ENCODE peak calls at places on chromosomes 1 and 21, in seven cellular contexts. Q is A549, C is left ventricle myocardium inferior, Y is SJCRH30, D is GM23248, H is neuronal stem cell, I is fibroblast of lung. R is an unnamed sample.

GRCh38 chr1:200306954-200307754 is 102.7 kb downstream of the ZNF281 start:
- DNase-seq in H (no peak), C (no peak), D (peak), Y (peak), I (no peak), Q (peak), R (no peak)

GRCh38 chr1:107575226-107575625 is 389.8 kb downstream of the VAV3 start:
- DNase-seq in I (no peak), Y (no peak), C (no peak), H (no peak), D (no peak), Q (no peak), R (no peak)

GRCh38 chr1:112536561-112536960 is 27.8 kb downstream of the WNT2B start:
- DNase-seq in I (peak), C (no peak), D (peak), Y (no peak), Q (no peak), H (no peak), R (no peak)

GRCh38 chr1:8813016-8813763 is 4.2 kb downstream of the RERE start:
- DNase-seq in Y (no peak), C (no peak), I (peak), D (peak), H (no peak), Q (no peak), R (no peak)

GRCh38 chr1:25110480-25110879 is 121.8 kb downstream of the SYF2 start:
- DNase-seq in C (no peak), I (no peak), D (no peak), H (no peak), Q (no peak), Y (no peak), R (no peak)

GRCh38 chr21:28779914-28780313 is 212.8 kb downstream of the LTN1 start:
- DNase-seq in C (no peak), Q (no peak), D (no peak), I (no peak), H (no peak), Y (no peak), R (no peak)

GRCh38 chr1:17010601-17011438 is 908 bp downstream of the ATP13A2 start:
- DNase-seq in Y (peak), C (peak), Q (no peak), D (peak), I (peak), H (no peak), R (no peak)

GRCh38 chr1:233480198-233480597 is 133.7 kb upstream of the KCNK1 start:
- DNase-seq in Y (no peak), C (peak), H (no peak), Q (no peak), D (no peak), I (no peak), R (no peak)

DNA sequence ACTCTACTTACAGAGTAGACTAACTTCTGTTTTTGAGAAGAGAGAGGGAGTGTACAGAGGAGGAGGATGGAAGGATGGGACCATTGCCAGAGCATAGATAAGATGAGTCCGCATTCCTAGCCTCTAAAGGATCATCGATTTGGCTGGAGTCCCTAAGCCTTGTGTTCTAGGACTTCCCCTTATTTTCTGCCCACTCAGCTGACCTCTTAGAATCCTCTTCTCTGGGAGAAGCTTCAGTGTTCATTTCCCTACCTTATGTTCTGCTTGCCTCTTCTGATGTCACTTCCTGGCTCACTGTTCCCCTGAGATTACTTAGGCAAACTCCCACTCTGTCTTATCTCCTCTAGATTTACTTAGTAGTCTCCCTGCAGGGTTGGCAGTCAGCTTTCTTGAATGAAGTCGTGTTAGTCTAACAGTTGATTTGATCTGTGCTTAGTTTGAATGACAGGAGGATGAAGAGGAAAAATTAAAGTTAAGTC is 156.7 kb downstream of the SYT2 start:
- DNase-seq in D (peak), H (no peak), C (no peak), I (peak), Q (peak), Y (peak), R (no peak)
- H3K4me3 ChIP-seq in D (no peak), H (no peak), C (no peak), I (no peak), Q (no peak), Y (no peak), R (no peak)

GRCh38 chr1:15384301-15384901 is 25.3 kb upstream of the EFHD2 start:
- DNase-seq in I (peak), C (no peak), D (no peak), H (peak), Q (no peak), Y (peak), R (no peak)
- H3K4me3 ChIP-seq in I (no peak), C (no peak), D (no peak), H (peak), Q (no peak), Y (no peak), R (no peak)

DNA sequence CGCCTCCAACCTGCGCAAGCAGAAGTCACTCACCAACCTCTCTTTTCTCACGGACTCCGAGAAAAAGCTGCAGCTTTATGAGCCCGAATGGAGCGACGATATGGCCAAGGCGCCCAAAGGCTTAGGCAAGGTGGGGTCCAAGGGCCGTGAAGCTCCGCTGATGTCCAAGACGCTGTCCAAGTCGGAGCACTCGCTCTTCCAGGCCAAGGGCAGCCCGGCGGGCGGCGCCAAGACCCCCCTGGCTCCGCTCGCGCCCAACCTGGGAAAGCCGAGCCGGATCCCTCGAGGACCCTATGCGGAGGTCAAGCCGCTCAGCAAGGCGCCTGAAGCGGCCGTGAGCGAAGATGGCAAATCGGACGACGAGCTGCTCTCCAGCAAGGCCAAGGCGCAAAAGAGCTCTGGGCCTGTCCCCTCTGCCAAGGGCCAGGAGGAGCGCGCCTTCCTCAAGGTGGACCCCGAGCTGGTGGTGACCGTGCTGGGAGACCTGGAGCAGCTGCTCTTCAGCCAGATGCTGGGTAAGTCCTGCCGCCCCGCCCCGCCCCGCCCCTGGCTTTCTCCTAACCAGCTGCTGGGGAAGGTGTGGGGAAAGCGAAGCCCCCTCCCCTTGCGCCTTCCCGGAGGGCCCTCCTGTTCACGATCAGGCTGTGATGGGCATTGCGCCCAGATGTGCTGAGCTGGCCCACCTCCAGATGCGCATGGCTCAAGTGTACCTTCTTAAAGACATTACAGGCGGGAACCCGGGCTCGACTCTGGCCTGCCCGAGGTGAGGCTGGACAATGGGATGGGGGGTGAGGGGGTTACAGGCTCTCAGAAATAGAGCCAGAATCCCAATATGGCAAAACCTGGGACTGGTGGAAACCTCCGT is 110.2 kb downstream of the NAV1 start:
- DNase-seq in Q (peak), Y (no peak), D (peak), H (peak), I (peak), C (peak), R (no peak)
- H3K4me3 ChIP-seq in Q (peak), Y (no peak), D (peak), H (peak), I (peak), C (peak), R (peak)

GRCh38 chr1:205444300-205444930 is 11.4 kb downstream of the BLACAT1 start:
- DNase-seq in C (no peak), Y (peak), D (no peak), I (peak), Q (no peak), H (no peak), R (no peak)

GRCh38 chr1:205446828-205447227 is 9.0 kb downstream of the BLACAT1 start:
- DNase-seq in Q (no peak), Y (peak), I (no peak), C (peak), H (no peak), D (no peak), R (no peak)

GRCh38 chr1:205443585-205444299 is 12.1 kb downstream of the BLACAT1 start:
- DNase-seq in Y (no peak), Q (no peak), I (no peak), D (no peak), C (no peak), H (no peak), R (no peak)

GRCh38 chr1:205445653-205445955 is 10.2 kb downstream of the BLACAT1 start:
- DNase-seq in H (no peak), I (no peak), D (no peak), Q (no peak), Y (peak), C (no peak), R (no peak)

DNA sequence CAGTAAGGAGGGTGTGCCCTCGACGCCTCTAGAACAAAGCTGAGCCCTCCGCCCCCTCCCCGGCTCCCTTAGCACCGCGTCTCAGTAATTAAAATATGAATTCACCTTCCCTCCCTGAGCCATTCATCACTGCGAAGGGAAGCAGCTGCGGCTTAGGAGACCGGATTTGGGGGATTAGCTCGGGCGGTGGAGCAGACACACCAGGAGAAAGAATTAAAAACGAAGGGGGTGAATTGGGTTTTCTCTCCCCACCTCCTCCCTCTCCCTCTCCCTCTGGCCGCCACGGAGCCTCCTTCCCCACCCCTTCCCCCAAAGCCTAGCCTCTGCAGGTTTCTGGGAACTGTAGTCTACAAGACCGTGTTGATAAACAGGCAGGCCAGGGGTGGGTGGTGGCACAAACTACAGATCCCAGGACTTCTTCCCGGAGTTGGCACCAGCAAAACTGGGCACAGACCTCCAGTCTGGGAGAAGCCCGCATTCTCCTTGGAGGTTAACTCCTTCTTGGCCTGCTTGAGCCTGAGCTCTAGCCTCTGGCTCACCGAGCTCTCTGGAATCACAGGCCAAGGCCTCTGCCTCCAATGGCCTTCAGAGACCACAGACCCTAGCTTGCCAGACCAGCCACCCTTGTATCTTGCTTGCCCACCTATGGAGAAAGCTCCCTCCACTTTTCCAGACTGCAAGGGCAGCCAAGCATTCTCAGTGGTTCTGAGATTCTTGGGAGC is 10.8 kb downstream of the BLACAT1 start:
- DNase-seq in Q (no peak), H (peak), D (no peak), I (peak), Y (peak), C (no peak), R (no peak)
- H3K4me3 ChIP-seq in Q (no peak), H (peak), D (no peak), I (no peak), Y (peak), C (peak), R (no peak)

DNA sequence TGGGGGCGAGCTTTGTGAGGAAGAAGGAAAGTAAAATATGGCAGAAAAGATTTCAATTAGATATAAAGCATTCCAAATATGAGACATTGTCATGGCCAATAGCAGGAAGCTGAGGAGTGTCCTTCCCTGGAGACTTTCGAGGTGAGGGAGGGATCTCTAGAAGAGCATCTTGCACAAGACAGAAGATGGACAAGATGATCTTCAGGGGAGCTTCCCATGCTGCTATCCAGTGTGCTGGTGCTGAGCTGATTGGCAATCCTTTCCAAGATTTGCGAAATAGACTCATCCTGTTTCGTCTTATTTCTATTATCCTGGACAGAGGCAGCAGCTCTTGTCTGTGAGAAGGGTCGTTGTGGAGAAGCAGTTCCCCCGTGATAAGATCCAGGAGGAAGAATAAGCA is 342.0 kb upstream of the CAMK1G start:
- DNase-seq in D (peak), I (no peak), Y (no peak), Q (no peak), H (no peak), C (no peak), R (no peak)
- H3K4me3 ChIP-seq in D (no peak), I (no peak), Y (no peak), Q (no peak), H (no peak), C (no peak), R (no peak)

GRCh38 chr1:44801491-44802305 is 1.5 kb downstream of the PLK3 start:
- DNase-seq in Q (no peak), D (peak), Y (no peak), I (no peak), C (peak), H (no peak), R (no peak)
- H3K4me3 ChIP-seq in Q (peak), D (peak), Y (no peak), I (peak), C (peak), H (peak), R (peak)